ENCODE peak calls at places on chromosomes 13 and 19, in four cellular contexts. N is stimulated activated CD8-positive, alpha-beta memory T cell treated with anti-CD3 and anti-CD28 coated beads, Interleukin-4, amount 100 ng/mL, for 24 hours; S is CD4-positive, alpha-beta T cell; T is mucosa of gallbladder. L is an unnamed sample.

GRCh38 chr19:1590641-1591397 is 1.8 kb downstream of the MBD3 start:
- DNase-seq in N (no peak), S (peak), T (no peak), L (peak)

GRCh38 chr13:23695711-23696512 is 125.7 kb downstream of the TNFRSF19 start:
- DNase-seq in N (peak), S (peak), T (peak), L (no peak)

GRCh38 chr13:110965038-110965754 is 50.3 kb upstream of the ANKRD10 start:
- DNase-seq in N (no peak), S (no peak), T (peak), L (no peak)

GRCh38 chr13:89375839-89376238 is 1704.7 kb downstream of the SLITRK5 start:
- DNase-seq in N (no peak), S (no peak), T (no peak), L (no peak)

GRCh38 chr13:108742681-108743080 is 113.3 kb downstream of the MYO16 start:
- DNase-seq in N (no peak), S (no peak), T (no peak), L (no peak)

GRCh38 chr13:52852444-52852843 is 4.0 kb upstream of the PCDH8 start:
- DNase-seq in N (no peak), S (no peak), T (no peak), L (no peak)

GRCh38 chr13:43991773-43992201 is 112.1 kb downstream of the LACC1 start:
- DNase-seq in N (no peak), S (no peak), T (no peak), L (no peak)

GRCh38 chr13:29976535-29976934 is 126.1 kb upstream of the UBL3 start:
- DNase-seq in N (no peak), S (no peak), T (no peak), L (no peak)

GRCh38 chr13:41231025-41231677 is 32.2 kb downstream of the MTRF1 start:
- DNase-seq in N (no peak), S (no peak), T (no peak), L (no peak)

GRCh38 chr19:18204394-18205179 is 745 bp upstream of the RAB3A start:
- DNase-seq in N (no peak), S (no peak), T (peak), L (peak)

GRCh38 chr13:99395436-99395835 is 88.2 kb upstream of the GPR183 start:
- DNase-seq in N (no peak), S (no peak), T (no peak), L (no peak)

GRCh38 chr19:42111384-42111783 is 20.9 kb downstream of the POU2F2 start:
- DNase-seq in N (no peak), S (no peak), T (no peak), L (no peak)

GRCh38 chr13:76349700-76350099 is 536.5 kb downstream of the KCTD12 start:
- DNase-seq in N (no peak), S (no peak), T (no peak), L (no peak)

GRCh38 chr19:46635920-46636761 is at the start of gene GNG8:
- DNase-seq in N (no peak), S (peak), T (no peak), L (no peak)

GRCh38 chr13:31090921-31091624 is 70.6 kb downstream of the HSPH1 start:
- DNase-seq in N (no peak), S (no peak), T (no peak), L (no peak)

GRCh38 chr13:112225429-112226090 is 150.6 kb upstream of the SPACA7 start:
- DNase-seq in N (no peak), S (no peak), T (no peak), L (no peak)

GRCh38 chr19:6065685-6066365 is 44.5 kb downstream of the RFX2 start:
- DNase-seq in N (peak), S (peak), T (no peak), L (peak)

GRCh38 chr13:30713133-30713532 is 22.2 kb upstream of the ALOX5AP start:
- DNase-seq in N (no peak), S (no peak), T (peak), L (peak)

GRCh38 chr13:103133551-103133950 is 67.3 kb upstream of the SLC10A2 start:
- DNase-seq in N (no peak), S (no peak), T (peak), L (no peak)

GRCh38 chr19:2053601-2054389 is 2.8 kb upstream of the MKNK2 start:
- DNase-seq in N (no peak), S (no peak), T (peak), L (peak)